ENCODE peak calls at places on chromosomes 6 and 20, in nine cellular contexts. B, U, S, V, P, K, R, Y and L are unnamed samples.

GRCh38 chr6:139973602-139974373 is 599.3 kb upstream of the CITED2 start:
- DNase-seq in B (peak; percentile 73), U (peak; percentile 94), S (no peak), V (no peak), P (no peak), K (no peak), R (no peak), Y (peak; percentile 68), L (no peak)

GRCh38 chr6:112225691-112226090 is 28.7 kb downstream of the LAMA4 start:
- DNase-seq in B (no peak), U (no peak), S (no peak), V (no peak), P (no peak), K (no peak), R (no peak), Y (no peak), L (no peak)

GRCh38 chr6:136015531-136015930 is 164.0 kb downstream of the PDE7B start:
- DNase-seq in B (no peak), U (peak; percentile 71), S (no peak), V (no peak), P (no peak), K (no peak), R (no peak), Y (no peak), L (no peak)

GRCh38 chr6:32102255-32102654 is 6.9 kb downstream of the TNXB start:
- DNase-seq in B (no peak), U (no peak), S (no peak), V (no peak), P (no peak), K (no peak), R (no peak), Y (no peak), L (no peak)

GRCh38 chr6:36612101-36612625 is 18.0 kb downstream of the SRSF3 start:
- DNase-seq in B (no peak), U (no peak), S (no peak), V (no peak), P (no peak), K (no peak), R (no peak), Y (no peak), L (no peak)

GRCh38 chr6:74115674-74116073 is 419.7 kb downstream of the CD109 start:
- DNase-seq in B (no peak), U (peak; percentile 67), S (no peak), V (no peak), P (no peak), K (no peak), R (no peak), Y (peak; percentile 46), L (no peak)

GRCh38 chr6:40845588-40845987 is 193.4 kb downstream of the UNC5CL start:
- DNase-seq in B (peak; percentile 66), U (peak; percentile 58), S (no peak), V (peak; percentile 76), P (no peak), K (no peak), R (no peak), Y (peak; percentile 57), L (peak; percentile 67)

GRCh38 chr6:36769676-36770499 is 69.4 kb downstream of the CPNE5 start:
- DNase-seq in B (peak; percentile 34), U (peak; percentile 67), S (no peak), V (no peak), P (no peak), K (no peak), R (no peak), Y (peak; percentile 16), L (no peak)

GRCh38 chr6:3911614-3912336 is 62.6 kb downstream of the FAM50B start:
- DNase-seq in B (peak; percentile 88), U (peak; percentile 88), S (peak; percentile 45), V (peak; percentile 9), P (no peak), K (peak; percentile 47), R (peak; percentile 55), Y (peak; percentile 77), L (no peak)

GRCh38 chr6:45021652-45022051 is 306.5 kb upstream of the RUNX2 start:
- DNase-seq in B (no peak), U (peak; percentile 7), S (no peak), V (no peak), P (no peak), K (no peak), R (no peak), Y (no peak), L (no peak)

GRCh38 chr6:1024587-1024986 is 287.3 kb upstream of the FOXQ1 start:
- DNase-seq in B (no peak), U (no peak), S (no peak), V (no peak), P (no peak), K (peak; percentile 18), R (no peak), Y (peak; percentile 24), L (no peak)

GRCh38 chr6:141488466-141488865 is 644.3 kb upstream of the GJE1 start:
- DNase-seq in B (no peak), U (peak; percentile 28), S (no peak), V (no peak), P (no peak), K (no peak), R (no peak), Y (peak; percentile 16), L (no peak)

GRCh38 chr6:156756630-156757610 is 20.3 kb upstream of the ARID1B start:
- DNase-seq in B (no peak), U (no peak), S (no peak), V (no peak), P (no peak), K (no peak), R (no peak), Y (no peak), L (no peak)

GRCh38 chr6:156757849-156758248 is 19.3 kb upstream of the ARID1B start:
- DNase-seq in B (no peak), U (no peak), S (no peak), V (no peak), P (no peak), K (no peak), R (no peak), Y (no peak), L (no peak)

GRCh38 chr6:156748504-156748903 is 28.7 kb upstream of the ARID1B start:
- DNase-seq in B (no peak), U (no peak), S (no peak), V (no peak), P (no peak), K (no peak), R (no peak), Y (no peak), L (no peak)

GRCh38 chr6:156747715-156748114 is 29.5 kb upstream of the ARID1B start:
- DNase-seq in B (no peak), U (no peak), S (no peak), V (no peak), P (no peak), K (no peak), R (no peak), Y (no peak), L (no peak)

GRCh38 chr6:156752666-156753301 is 24.4 kb upstream of the ARID1B start:
- DNase-seq in B (peak; percentile 21), U (no peak), S (peak; percentile 68), V (peak; percentile 73), P (no peak), K (no peak), R (no peak), Y (no peak), L (no peak)
- TF ChIP-seq CTCF in B (peak; percentile 35), U (peak; percentile 19), S (peak; percentile 29), V (peak; percentile 67), P (peak; percentile 23), K (no peak), R (peak; percentile 16), Y (no peak), L (no peak)

GRCh38 chr6:6701864-6702263 is 113.3 kb downstream of the LY86 start:
- DNase-seq in B (peak; percentile 82), U (no peak), S (no peak), V (no peak), P (no peak), K (no peak), R (no peak), Y (no peak), L (no peak)
- TF ChIP-seq CTCF in B (peak; percentile 42), U (no peak), S (no peak), V (no peak), P (no peak), K (no peak), R (peak; percentile 29), Y (no peak), L (no peak)

DNA sequence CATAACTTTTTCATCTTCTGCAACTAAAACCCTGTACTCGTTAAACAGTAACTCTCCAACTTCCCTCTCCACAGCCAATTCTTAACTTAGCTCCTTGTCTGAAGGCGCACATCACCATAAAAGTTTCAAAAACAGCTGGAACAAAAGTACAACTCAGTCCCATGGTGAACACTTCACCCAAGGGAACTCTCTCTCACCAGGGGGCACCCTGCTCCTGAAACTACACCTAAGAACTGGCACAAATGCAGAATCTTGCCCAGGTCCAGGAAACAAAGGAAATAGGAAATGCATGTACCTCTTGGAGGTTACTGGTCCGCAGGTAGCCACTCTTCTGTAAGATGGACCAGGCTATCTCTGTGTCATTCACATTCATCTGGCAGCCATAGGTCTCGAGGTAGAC is 6.6 kb downstream of the CDK5RAP1 start:
- DNase-seq in B (no peak), U (no peak), S (no peak), V (no peak), P (no peak), K (no peak), R (no peak), Y (no peak), L (no peak)
- TF ChIP-seq CTCF in B (no peak), U (peak; percentile 15), S (no peak), V (no peak), P (no peak), K (no peak), R (no peak), Y (no peak), L (no peak)

GRCh38 chr20:57712851-57713504 is 3.2 kb upstream of the PMEPA1 start:
- DNase-seq in B (no peak), U (no peak), S (no peak), V (no peak), P (no peak), K (no peak), R (no peak), Y (no peak), L (no peak)

GRCh38 chr20:57711826-57712225 is 2.0 kb upstream of the PMEPA1 start:
- DNase-seq in B (no peak), U (no peak), S (no peak), V (peak; percentile 55), P (no peak), K (no peak), R (no peak), Y (no peak), L (no peak)

GRCh38 chr20:57710841-57711240 is 1.0 kb upstream of the PMEPA1 start:
- DNase-seq in B (no peak), U (no peak), S (no peak), V (no peak), P (no peak), K (no peak), R (no peak), Y (no peak), L (no peak)

GRCh38 chr20:57709823-57710799 is at the start of gene PMEPA1:
- DNase-seq in B (peak; percentile 90), U (peak; percentile 98), S (peak; percentile 98), V (peak; percentile 96), P (peak; percentile 53), K (peak; percentile 95), R (no peak), Y (peak; percentile 98), L (peak; percentile 96)

DNA sequence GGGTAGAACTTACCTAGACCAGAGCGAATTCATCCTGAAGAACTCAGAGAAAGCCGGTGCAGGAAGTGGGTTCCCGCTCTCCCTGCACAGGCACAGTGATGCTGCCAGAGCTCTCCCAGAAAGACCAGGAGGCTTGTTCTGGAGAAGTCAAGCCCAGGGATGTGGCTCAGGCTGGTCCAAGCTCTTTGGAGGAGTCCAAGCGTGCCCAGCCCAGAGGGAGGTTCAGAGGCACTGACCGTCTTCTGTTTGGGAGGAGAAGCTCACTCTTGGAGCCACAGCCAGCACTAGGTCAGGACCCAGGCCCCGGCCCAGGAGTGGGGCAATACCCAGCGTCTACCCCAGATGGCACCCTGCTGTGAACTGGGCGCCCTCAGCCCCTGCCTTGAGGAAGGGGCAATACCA is 1.5 kb upstream of the PMEPA1 start:
- DNase-seq in B (no peak), U (no peak), S (no peak), V (no peak), P (no peak), K (no peak), R (no peak), Y (peak; percentile 36), L (no peak)
- TF ChIP-seq CTCF in B (no peak), U (no peak), S (no peak), V (no peak), P (no peak), K (no peak), R (no peak), Y (no peak), L (no peak)